ENCODE peak calls at places on chromosomes 16 and 17, in seven cellular contexts. N is prostate gland, M is esophagus squamous epithelium, L is suprapubic skin, R is K562, H is stomach, B is gastrocnemius medialis. K is an unnamed sample.

GRCh38 chr17:17868637-17869522 is 32.1 kb upstream of the SREBF1 start:
- DNase-seq in R (no peak), L (no peak), H (no peak), N (no peak), M (no peak), B (no peak), K (no peak)

GRCh38 chr16:84953051-84953746 is 58.1 kb downstream of the ZDHHC7 start:
- DNase-seq in M (no peak), R (no peak), N (no peak), H (no peak), B (no peak), L (no peak), K (no peak)

GRCh38 chr17:74150428-74151025 is 53.0 kb upstream of the RPL38 start:
- DNase-seq in B (no peak), N (no peak), R (no peak), H (no peak), L (peak; percentile 37), M (no peak), K (peak; percentile 77)

GRCh38 chr16:57066625-57067024 is 25.8 kb upstream of the CPNE2 start:
- DNase-seq in L (no peak), R (no peak), B (no peak), N (no peak), M (no peak), H (no peak), K (no peak)

GRCh38 chr17:6489016-6489550 is 44.8 kb downstream of the PIMREG start:
- DNase-seq in H (no peak), M (no peak), L (no peak), B (no peak), R (no peak), N (no peak), K (no peak)

GRCh38 chr16:75019586-75019985 is 20.8 kb downstream of the ZNRF1 start:
- DNase-seq in M (no peak), H (no peak), N (no peak), L (no peak), R (no peak), B (no peak), K (peak; percentile 52)

GRCh38 chr17:58391302-58391984 is 25.9 kb downstream of the RNF43 start:
- DNase-seq in N (peak; percentile 99), B (no peak), R (peak; percentile 44), H (peak; percentile 97), L (no peak), M (no peak), K (no peak)

GRCh38 chr16:30114411-30114810 is 1.1 kb upstream of the GDPD3 start:
- DNase-seq in B (no peak), R (no peak), M (no peak), L (no peak), H (no peak), N (no peak), K (no peak)

GRCh38 chr16:83437036-83437435 is 370.7 kb upstream of the HSBP1 start:
- DNase-seq in M (no peak), N (no peak), L (no peak), B (no peak), H (no peak), R (no peak), K (no peak)

DNA sequence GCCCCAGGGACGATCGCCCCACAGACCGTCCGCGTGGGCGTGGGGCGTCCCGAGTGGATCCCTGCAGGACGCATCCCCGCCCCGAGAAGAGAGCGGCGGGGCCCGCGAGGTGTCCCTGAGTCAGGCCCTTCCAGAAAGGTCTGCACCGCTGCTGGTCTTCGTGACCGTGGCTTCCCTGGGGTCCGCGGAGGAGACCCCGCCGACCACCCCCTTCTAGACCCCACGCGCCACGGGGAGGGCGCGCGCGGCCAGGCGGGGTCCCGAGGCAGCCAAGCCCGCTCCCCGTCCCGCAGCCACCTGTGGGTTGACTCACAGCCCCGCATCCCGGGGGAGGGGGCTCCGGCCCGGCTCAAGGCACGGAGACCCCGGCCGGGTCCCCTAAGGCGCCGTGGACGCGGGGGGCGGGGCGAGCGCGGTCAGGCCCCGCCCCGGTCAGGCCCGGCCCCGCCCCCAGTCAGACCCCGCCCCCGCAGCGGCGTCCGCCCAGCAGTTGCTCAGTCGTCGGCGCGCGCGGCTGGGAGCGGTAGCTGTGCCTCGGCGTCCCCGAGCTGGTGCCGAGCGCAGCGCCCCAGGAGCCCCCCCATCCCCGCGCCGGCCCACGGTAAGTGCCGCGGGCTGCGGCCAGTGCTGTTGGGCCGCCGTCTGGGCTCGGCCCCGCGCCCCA is at the start of gene BAIAP3:
- DNase-seq in H (peak; percentile 59), M (no peak), B (no peak), L (no peak), N (peak; percentile 64), R (peak; percentile 90), K (no peak)
- TF ChIP-seq POLR2A in H (no peak), M (no peak), B (peak; percentile 26), L (no peak), N (peak; percentile 66), R (no peak), K (no peak)

DNA sequence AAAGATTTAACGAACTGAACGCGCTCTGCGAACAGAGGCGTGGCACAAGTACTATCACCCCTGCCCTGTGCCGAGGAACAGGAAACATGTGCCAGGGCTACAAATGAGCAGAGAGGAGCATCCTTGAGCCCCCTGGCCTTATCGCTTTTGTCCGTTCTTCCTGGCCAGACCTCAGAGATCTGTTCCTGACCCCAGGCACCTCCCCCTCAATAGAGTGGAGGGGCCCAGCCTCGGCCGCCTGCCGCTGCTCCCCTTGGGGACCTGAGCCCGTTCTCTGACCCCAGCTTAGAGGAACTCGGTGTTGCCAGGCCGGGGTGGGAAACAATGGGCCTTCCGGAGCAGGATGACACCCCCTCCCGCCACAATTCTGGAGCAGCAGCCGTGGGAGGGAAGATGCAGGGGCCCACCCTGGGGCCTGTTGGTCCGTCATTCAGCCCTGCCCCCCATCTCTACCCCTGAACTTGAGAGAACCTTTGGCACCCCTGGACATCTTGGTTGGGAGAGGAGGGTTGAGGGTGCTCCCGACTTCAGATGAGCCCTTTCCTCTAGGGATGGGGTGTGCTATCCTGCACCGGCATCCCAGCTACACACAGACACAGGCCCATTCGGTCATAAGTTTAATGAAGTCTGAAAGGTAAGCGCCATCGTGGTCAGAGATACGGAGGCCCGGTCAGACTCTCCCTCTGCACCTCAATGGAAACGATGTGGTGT is 1.1 kb downstream of the NAA38 start:
- DNase-seq in H (no peak), R (no peak), M (no peak), N (peak; percentile 53), B (no peak), L (peak; percentile 79), K (no peak)
- TF ChIP-seq POLR2A in H (no peak), R (no peak), M (no peak), N (no peak), B (no peak), L (no peak), K (no peak)

GRCh38 chr17:68381076-68381900 is 76.0 kb downstream of the WIPI1 start:
- DNase-seq in N (no peak), B (no peak), R (no peak), H (peak; percentile 41), L (peak; percentile 82), M (no peak), K (no peak)

GRCh38 chr17:68379150-68379510 is 78.2 kb downstream of the WIPI1 start:
- DNase-seq in N (no peak), H (no peak), M (no peak), R (no peak), B (no peak), L (no peak), K (no peak)

GRCh38 chr17:68379692-68380677 is 77.3 kb downstream of the WIPI1 start:
- DNase-seq in H (no peak), M (no peak), N (no peak), B (no peak), R (no peak), L (no peak), K (no peak)

GRCh38 chr17:68377771-68378201 is 79.5 kb downstream of the WIPI1 start:
- DNase-seq in R (no peak), B (no peak), N (no peak), M (no peak), H (no peak), L (no peak), K (no peak)

DNA sequence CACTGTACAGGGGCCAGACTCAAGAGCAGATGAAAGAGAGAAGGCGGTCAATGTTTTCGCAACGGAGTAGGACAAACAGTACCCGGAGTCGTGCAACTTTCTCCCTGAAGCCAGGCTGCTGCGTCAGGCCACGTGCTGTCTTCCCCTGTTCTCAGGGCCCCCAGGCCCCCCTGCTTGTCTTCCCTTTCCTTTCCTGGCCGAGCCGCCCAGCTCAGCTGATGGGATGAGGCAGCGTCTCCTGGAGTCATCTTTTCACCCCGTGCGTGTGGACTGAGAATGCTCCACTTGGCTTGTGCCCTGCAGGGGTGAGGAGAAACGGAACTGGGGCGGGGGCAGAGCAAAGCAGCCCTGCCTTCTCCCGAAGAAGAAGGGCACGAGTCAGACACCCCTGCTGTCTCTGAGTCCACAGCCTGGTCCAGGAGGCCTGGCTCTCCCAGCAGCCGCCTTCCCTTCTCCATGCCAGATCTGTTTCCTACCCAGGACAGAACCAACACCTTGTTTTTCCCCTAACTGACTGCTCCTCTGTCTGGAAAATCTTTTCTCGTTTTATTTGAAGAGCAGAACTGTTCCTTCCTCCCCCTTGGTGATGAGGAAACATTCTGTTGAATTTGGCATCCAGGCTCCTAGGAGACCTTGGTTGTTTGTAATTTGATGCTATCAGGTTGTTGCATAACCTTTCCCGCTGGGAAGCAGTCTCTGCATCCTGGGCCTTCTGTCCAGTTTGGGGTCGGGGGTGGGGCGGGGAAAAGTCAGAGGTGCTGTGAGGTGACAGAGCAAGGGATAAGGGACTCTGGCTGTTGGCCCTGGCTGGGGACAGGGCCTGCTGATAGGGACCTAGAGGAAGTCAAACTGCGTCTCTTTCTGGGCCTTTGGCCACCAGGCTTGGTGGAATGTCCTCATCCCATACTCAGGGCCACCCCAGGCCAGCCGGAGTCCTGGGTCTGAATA is 78.8 kb downstream of the WIPI1 start:
- DNase-seq in M (peak; percentile 35), N (peak; percentile 90), B (peak; percentile 100), L (peak; percentile 98), H (peak; percentile 71), R (no peak), K (peak; percentile 99)
- TF ChIP-seq POLR2A in M (no peak), N (no peak), B (peak; percentile 67), L (peak; percentile 67), H (no peak), R (no peak), K (no peak)

GRCh38 chr16:24216961-24217360 is 39.2 kb upstream of the CACNG3 start:
- DNase-seq in N (no peak), H (no peak), B (no peak), R (no peak), M (no peak), L (no peak), K (no peak)

GRCh38 chr16:24217456-24217855 is 38.7 kb upstream of the CACNG3 start:
- DNase-seq in B (no peak), N (no peak), H (no peak), M (no peak), R (peak; percentile 75), L (no peak), K (no peak)

GRCh38 chr16:24221219-24221618 is 34.9 kb upstream of the CACNG3 start:
- DNase-seq in L (no peak), N (no peak), B (no peak), M (no peak), R (no peak), H (no peak), K (no peak)

GRCh38 chr16:24218299-24218698 is 37.8 kb upstream of the CACNG3 start:
- DNase-seq in L (no peak), B (no peak), R (no peak), M (no peak), N (no peak), H (no peak), K (no peak)
- TF ChIP-seq POLR2A in L (no peak), B (no peak), R (no peak), M (no peak), N (no peak), H (no peak), K (no peak)